ENCODE peak calls at places on chromosomes 3 and 15, in four cellular contexts. One of them, this sample, is unnamed. For H3K4me1, the result is how much of the 10 kb centered on the place peaks cover.

GRCh38 chr3:187733371-187733770 is 11.9 kb downstream of the BCL6 start:
- DNase-seq in H1: no peak
- DNase-seq in H9: no peak
- DNase-seq in IMR-90: no peak
- DNase-seq in this sample: no peak

GRCh38 chr3:47010910-47011309 is 31.4 kb downstream of the NBEAL2 start:
- DNase-seq in H9: no peak
- DNase-seq in H1: no peak
- DNase-seq in IMR-90: no peak
- DNase-seq in this sample: no peak

GRCh38 chr15:59315914-59316428 is 56.7 kb downstream of the MYO1E start:
- DNase-seq in H9: no peak
- DNase-seq in IMR-90: peak
- DNase-seq in H1: no peak
- DNase-seq in this sample: peak

GRCh38 chr15:40495516-40495915 is 24.7 kb downstream of the CHST14 start:
- DNase-seq in H9: no peak
- DNase-seq in H1: no peak
- DNase-seq in IMR-90: no peak
- DNase-seq in this sample: no peak

GRCh38 chr3:27659279-27660021 is 62.7 kb downstream of the EOMES start:
- DNase-seq in H9: peak
- DNase-seq in IMR-90: peak
- DNase-seq in H1: peak
- DNase-seq in this sample: peak

GRCh38 chr3:44712455-44713075 is at the start of gene ZNF502:
- DNase-seq in H9: peak
- DNase-seq in IMR-90: peak
- DNase-seq in H1: peak
- DNase-seq in this sample: peak

GRCh38 chr15:44738340-44738984 is 2.1 kb downstream of the TRIM69 start:
- DNase-seq in H1: no peak
- DNase-seq in IMR-90: peak
- DNase-seq in H9: no peak
- DNase-seq in this sample: peak

GRCh38 chr15:23860290-23860751 is 173.2 kb upstream of the NDN start:
- DNase-seq in H1: no peak
- DNase-seq in H9: peak
- DNase-seq in IMR-90: no peak
- DNase-seq in this sample: peak

GRCh38 chr3:58464875-58465274 is 27.0 kb upstream of the KCTD6 start:
- DNase-seq in H9: no peak
- DNase-seq in H1: no peak
- DNase-seq in IMR-90: no peak
- DNase-seq in this sample: no peak

GRCh38 chr3:58306662-58307286 is 454 bp downstream of the HTD2 start:
- DNase-seq in IMR-90: peak
- DNase-seq in H1: peak
- DNase-seq in H9: peak
- DNase-seq in this sample: peak

GRCh38 chr15:44081223-44082013 is 113.7 kb downstream of the FRMD5 start:
- DNase-seq in H1: no peak
- DNase-seq in IMR-90: peak
- DNase-seq in H9: no peak
- DNase-seq in this sample: no peak

GRCh38 chr3:193831495-193832455 is 238.8 kb downstream of the OPA1 start:
- DNase-seq in H1: no peak
- DNase-seq in IMR-90: no peak
- DNase-seq in H9: no peak
- DNase-seq in this sample: no peak

GRCh38 chr3:126982125-126982521 is 792 bp upstream of the PLXNA1 start:
- DNase-seq in H1: no peak
- DNase-seq in H9: peak
- DNase-seq in IMR-90: peak
- DNase-seq in this sample: peak

GRCh38 chr15:90015749-90016148 is 14.6 kb downstream of the ZNF710 start:
- DNase-seq in H1: no peak
- DNase-seq in IMR-90: no peak
- DNase-seq in H9: no peak
- DNase-seq in this sample: no peak

GRCh38 chr3:69290430-69290829 is 95.5 kb downstream of the FRMD4B start:
- DNase-seq in H1: no peak
- DNase-seq in H9: no peak
- DNase-seq in IMR-90: no peak
- DNase-seq in this sample: peak

GRCh38 chr3:15174953-15175352 is 31.1 kb upstream of the CAPN7 start:
- DNase-seq in H9: no peak
- DNase-seq in H1: no peak
- DNase-seq in IMR-90: no peak
- DNase-seq in this sample: no peak

GRCh38 chr3:174242311-174243041 is 616.7 kb upstream of the NAALADL2 start:
- DNase-seq in H1: no peak
- DNase-seq in IMR-90: no peak
- DNase-seq in H9: no peak
- DNase-seq in this sample: no peak

GRCh38 chr3:194277547-194278091 is 73.5 kb downstream of the CPN2 start:
- DNase-seq in IMR-90: peak
- DNase-seq in H9: peak
- DNase-seq in H1: no peak
- DNase-seq in this sample: no peak

GRCh38 chr3:48661501-48662139 is 1.1 kb downstream of the CELSR3 start:
- DNase-seq in H9: peak
- DNase-seq in IMR-90: peak
- DNase-seq in H1: peak
- DNase-seq in this sample: peak

GRCh38 chr3:117997201-117998049 is 1037.2 kb downstream of the IGSF11 start:
- DNase-seq in IMR-90: peak
- DNase-seq in H9: peak
- DNase-seq in H1: peak
- DNase-seq in this sample: peak

GRCh38 chr3:191111722-191112121 is 87.3 kb upstream of the OSTN start:
- DNase-seq in IMR-90: no peak
- DNase-seq in H9: no peak
- DNase-seq in H1: no peak
- DNase-seq in this sample: no peak

GRCh38 chr3:177134811-177135210 is 62.5 kb downstream of the TBL1XR1 start:
- DNase-seq in H1: no peak
- DNase-seq in H9: no peak
- DNase-seq in IMR-90: no peak
- DNase-seq in this sample: no peak

GRCh38 chr3:177137774-177138705 is 59.2 kb downstream of the TBL1XR1 start:
- DNase-seq in IMR-90: no peak
- DNase-seq in H9: no peak
- DNase-seq in H1: no peak
- DNase-seq in this sample: no peak

GRCh38 chr3:177136715-177137114 is 60.6 kb downstream of the TBL1XR1 start:
- DNase-seq in H1: no peak
- DNase-seq in H9: no peak
- DNase-seq in IMR-90: no peak
- DNase-seq in this sample: no peak

GRCh38 chr3:177134166-177134565 is 63.1 kb downstream of the TBL1XR1 start:
- DNase-seq in IMR-90: no peak
- DNase-seq in H1: no peak
- DNase-seq in H9: no peak
- DNase-seq in this sample: no peak

GRCh38 chr3:177135841-177136492 is 61.3 kb downstream of the TBL1XR1 start:
- DNase-seq in H9: no peak
- DNase-seq in H1: no peak
- DNase-seq in IMR-90: no peak
- DNase-seq in this sample: no peak
- H3K27ac ChIP-seq in H9: no peak
- H3K27ac ChIP-seq in H1: no peak
- H3K27ac ChIP-seq in IMR-90: no peak
- H3K27ac ChIP-seq in this sample: no peak

GRCh38 chr3:25784971-25785370 is 1.7 kb upstream of the NGLY1 start:
- DNase-seq in H1: no peak
- DNase-seq in H9: no peak
- DNase-seq in IMR-90: no peak
- DNase-seq in this sample: no peak
- H3K4me1 ChIP-seq in H1: under half
- H3K4me1 ChIP-seq in H9: under half
- H3K4me1 ChIP-seq in IMR-90: under half
- H3K4me1 ChIP-seq in this sample: under half

GRCh38 chr15:45790325-45790943 is 155.6 kb downstream of the SQOR start:
- DNase-seq in H1: no peak
- DNase-seq in H9: peak
- DNase-seq in IMR-90: peak
- DNase-seq in this sample: peak

GRCh38 chr15:45785897-45786296 is 151.1 kb downstream of the SQOR start:
- DNase-seq in IMR-90: no peak
- DNase-seq in H1: no peak
- DNase-seq in H9: no peak
- DNase-seq in this sample: no peak

GRCh38 chr15:45780352-45780751 is 145.5 kb downstream of the SQOR start:
- DNase-seq in IMR-90: no peak
- DNase-seq in H9: no peak
- DNase-seq in H1: no peak
- DNase-seq in this sample: peak

GRCh38 chr15:45784656-45785055 is 149.8 kb downstream of the SQOR start:
- DNase-seq in H9: no peak
- DNase-seq in H1: no peak
- DNase-seq in IMR-90: no peak
- DNase-seq in this sample: no peak
- H3K56ac ChIP-seq in H9: no peak
- H3K56ac ChIP-seq in H1: no peak
- H3K56ac ChIP-seq in IMR-90: no peak
- H3K56ac ChIP-seq in this sample: no peak

GRCh38 chr3:73408597-73408996 is 216.1 kb downstream of the PDZRN3 start:
- DNase-seq in IMR-90: no peak
- DNase-seq in H1: no peak
- DNase-seq in H9: no peak
- DNase-seq in this sample: no peak
- H3K27ac ChIP-seq in IMR-90: no peak
- H3K27ac ChIP-seq in H1: no peak
- H3K27ac ChIP-seq in H9: no peak
- H3K27ac ChIP-seq in this sample: no peak

DNA sequence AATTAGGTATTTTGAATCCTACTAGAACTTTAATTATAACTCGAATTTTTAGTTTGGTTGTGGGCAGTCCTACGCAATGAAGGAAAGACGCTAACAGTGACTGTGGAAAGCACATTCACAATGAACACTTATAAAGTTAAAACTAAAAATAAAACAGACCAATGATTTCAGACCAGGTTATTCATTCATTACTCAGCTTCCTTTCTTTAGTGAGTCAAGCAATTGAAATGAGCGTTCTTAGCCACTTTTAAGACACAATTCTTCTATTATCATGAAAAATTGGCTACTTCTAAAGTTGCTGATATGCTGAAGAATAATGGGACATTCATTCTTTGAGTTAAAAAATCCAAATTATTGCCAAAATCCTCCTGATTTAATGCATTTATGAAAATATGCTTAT is 66.0 kb upstream of the CMSS1 start:
- DNase-seq in H9: no peak
- DNase-seq in H1: no peak
- DNase-seq in IMR-90: peak
- DNase-seq in this sample: no peak
- H3K4me1 ChIP-seq in H9: under half
- H3K4me1 ChIP-seq in H1: under half
- H3K4me1 ChIP-seq in IMR-90: under half
- H3K4me1 ChIP-seq in this sample: under half

This sample was measured in mesendoderm.